ENCODE peak calls at places on chromosomes 5 and 9, in four cellular contexts. One of them, this sample, is unnamed.

GRCh38 chr9:128098017-128098935 is 29.3 kb downstream of the PTGES2 start:
- DNase-seq in neuronal stem cell: peak
- DNase-seq in skeletal muscle cell: peak
- DNase-seq in GM23338: peak
- DNase-seq in this sample: peak

GRCh38 chr5:73448451-73449136 is at the start of gene FOXD1:
- DNase-seq in neuronal stem cell: no peak
- DNase-seq in skeletal muscle cell: peak
- DNase-seq in GM23338: peak
- DNase-seq in this sample: peak

GRCh38 chr9:3177921-3178320 is 334.0 kb upstream of the PUM3 start:
- DNase-seq in neuronal stem cell: no peak
- DNase-seq in skeletal muscle cell: peak
- DNase-seq in GM23338: no peak
- DNase-seq in this sample: peak

GRCh38 chr5:125059255-125060050 is 313.0 kb upstream of the ZNF608 start:
- DNase-seq in neuronal stem cell: peak
- DNase-seq in skeletal muscle cell: no peak
- DNase-seq in GM23338: no peak
- DNase-seq in this sample: no peak

GRCh38 chr5:151023047-151023615 is 2.7 kb downstream of the GPX3 start:
- DNase-seq in neuronal stem cell: no peak
- DNase-seq in skeletal muscle cell: no peak
- DNase-seq in GM23338: no peak
- DNase-seq in this sample: no peak

GRCh38 chr5:157520911-157521703 is 54.5 kb downstream of the ADAM19 start:
- DNase-seq in neuronal stem cell: no peak
- DNase-seq in skeletal muscle cell: no peak
- DNase-seq in GM23338: peak
- DNase-seq in this sample: no peak

GRCh38 chr5:133421394-133421793 is 190.9 kb downstream of the FSTL4 start:
- DNase-seq in neuronal stem cell: no peak
- DNase-seq in skeletal muscle cell: no peak
- DNase-seq in GM23338: peak
- DNase-seq in this sample: no peak

GRCh38 chr9:136784997-136785361 is 6.2 kb upstream of the TMEM141 start:
- DNase-seq in neuronal stem cell: no peak
- DNase-seq in skeletal muscle cell: no peak
- DNase-seq in GM23338: no peak
- DNase-seq in this sample: no peak

GRCh38 chr5:78560000-78560399 is 88.6 kb downstream of the LHFPL2 start:
- DNase-seq in neuronal stem cell: no peak
- DNase-seq in skeletal muscle cell: no peak
- DNase-seq in GM23338: no peak
- DNase-seq in this sample: no peak

GRCh38 chr5:81749562-81750307 is 1.2 kb downstream of the SSBP2 start:
- DNase-seq in neuronal stem cell: peak
- DNase-seq in skeletal muscle cell: no peak
- DNase-seq in GM23338: peak
- DNase-seq in this sample: no peak

GRCh38 chr9:134558124-134558805 is 83.3 kb upstream of the COL5A1 start:
- DNase-seq in neuronal stem cell: no peak
- DNase-seq in skeletal muscle cell: no peak
- DNase-seq in GM23338: no peak
- DNase-seq in this sample: no peak

GRCh38 chr9:73683862-73684591 is 532.4 kb downstream of the ANXA1 start:
- DNase-seq in neuronal stem cell: peak
- DNase-seq in skeletal muscle cell: peak
- DNase-seq in GM23338: peak
- DNase-seq in this sample: no peak

GRCh38 chr5:10660135-10660534 is 96.3 kb downstream of the ANKRD33B start:
- DNase-seq in neuronal stem cell: no peak
- DNase-seq in skeletal muscle cell: no peak
- DNase-seq in GM23338: no peak
- DNase-seq in this sample: no peak

GRCh38 chr5:157750320-157750719 is 6.8 kb downstream of the LSM11 start:
- DNase-seq in neuronal stem cell: no peak
- DNase-seq in skeletal muscle cell: no peak
- DNase-seq in GM23338: no peak
- DNase-seq in this sample: no peak

GRCh38 chr5:76634661-76635060 is 11.5 kb upstream of the F2RL2 start:
- DNase-seq in neuronal stem cell: no peak
- DNase-seq in skeletal muscle cell: no peak
- DNase-seq in GM23338: no peak
- DNase-seq in this sample: no peak

GRCh38 chr5:38925154-38925925 is 79.5 kb downstream of the OSMR start:
- DNase-seq in neuronal stem cell: no peak
- DNase-seq in skeletal muscle cell: peak
- DNase-seq in GM23338: no peak
- DNase-seq in this sample: no peak

GRCh38 chr9:130794923-130795495 is 40.0 kb upstream of the ABL1 start:
- DNase-seq in neuronal stem cell: no peak
- DNase-seq in skeletal muscle cell: no peak
- DNase-seq in GM23338: peak
- DNase-seq in this sample: no peak

GRCh38 chr9:81498576-81498975 is 190.8 kb downstream of the TLE1 start:
- DNase-seq in neuronal stem cell: no peak
- DNase-seq in skeletal muscle cell: no peak
- DNase-seq in GM23338: no peak
- DNase-seq in this sample: no peak

GRCh38 chr9:128787583-128788156 is 617 bp downstream of the TBC1D13 start:
- DNase-seq in neuronal stem cell: no peak
- DNase-seq in skeletal muscle cell: no peak
- DNase-seq in GM23338: peak
- DNase-seq in this sample: no peak

GRCh38 chr5:1769752-1770442 is 29.7 kb downstream of the MRPL36 start:
- DNase-seq in neuronal stem cell: no peak
- DNase-seq in skeletal muscle cell: no peak
- DNase-seq in GM23338: no peak
- DNase-seq in this sample: no peak

GRCh38 chr5:9207820-9208418 is 338.0 kb downstream of the SEMA5A start:
- DNase-seq in neuronal stem cell: no peak
- DNase-seq in skeletal muscle cell: no peak
- DNase-seq in GM23338: peak
- DNase-seq in this sample: no peak

GRCh38 chr5:989961-990530 is 18.6 kb upstream of the NKD2 start:
- DNase-seq in neuronal stem cell: no peak
- DNase-seq in skeletal muscle cell: no peak
- DNase-seq in GM23338: peak
- DNase-seq in this sample: no peak

GRCh38 chr9:136985853-136986252 is 3.1 kb downstream of the LCNL1 start:
- DNase-seq in neuronal stem cell: no peak
- DNase-seq in skeletal muscle cell: no peak
- DNase-seq in GM23338: peak
- DNase-seq in this sample: no peak

GRCh38 chr9:4574657-4575243 is 84.5 kb downstream of the SLC1A1 start:
- DNase-seq in neuronal stem cell: no peak
- DNase-seq in skeletal muscle cell: no peak
- DNase-seq in GM23338: no peak
- DNase-seq in this sample: no peak

GRCh38 chr5:148838357-148838756 is 11.9 kb downstream of the ADRB2 start:
- DNase-seq in neuronal stem cell: no peak
- DNase-seq in skeletal muscle cell: no peak
- DNase-seq in GM23338: no peak
- DNase-seq in this sample: no peak

GRCh38 chr9:37486616-37487544 is 1.1 kb downstream of the POLR1E start:
- DNase-seq in neuronal stem cell: no peak
- DNase-seq in skeletal muscle cell: peak
- DNase-seq in GM23338: no peak
- DNase-seq in this sample: peak

GRCh38 chr5:60492958-60493357 is 207.0 kb downstream of the DEPDC1B start:
- DNase-seq in neuronal stem cell: no peak
- DNase-seq in skeletal muscle cell: no peak
- DNase-seq in GM23338: no peak
- DNase-seq in this sample: no peak

GRCh38 chr9:15936316-15936869 is 383.6 kb downstream of the CCDC171 start:
- DNase-seq in neuronal stem cell: no peak
- DNase-seq in skeletal muscle cell: peak
- DNase-seq in GM23338: no peak
- DNase-seq in this sample: peak

GRCh38 chr9:127530206-127530941 is 79.1 kb downstream of the LRSAM1 start:
- DNase-seq in neuronal stem cell: no peak
- DNase-seq in skeletal muscle cell: no peak
- DNase-seq in GM23338: no peak
- DNase-seq in this sample: no peak

GRCh38 chr9:123305879-123306278 is 37.5 kb upstream of the STRBP start:
- DNase-seq in neuronal stem cell: no peak
- DNase-seq in skeletal muscle cell: no peak
- DNase-seq in GM23338: no peak
- DNase-seq in this sample: no peak

GRCh38 chr9:112764344-112764743 is 13.8 kb downstream of the SNX30 start:
- DNase-seq in neuronal stem cell: no peak
- DNase-seq in skeletal muscle cell: no peak
- DNase-seq in GM23338: no peak
- DNase-seq in this sample: no peak

GRCh38 chr5:15366676-15367391 is 133.1 kb upstream of the FBXL7 start:
- DNase-seq in neuronal stem cell: no peak
- DNase-seq in skeletal muscle cell: no peak
- DNase-seq in GM23338: no peak
- DNase-seq in this sample: no peak

DNA sequence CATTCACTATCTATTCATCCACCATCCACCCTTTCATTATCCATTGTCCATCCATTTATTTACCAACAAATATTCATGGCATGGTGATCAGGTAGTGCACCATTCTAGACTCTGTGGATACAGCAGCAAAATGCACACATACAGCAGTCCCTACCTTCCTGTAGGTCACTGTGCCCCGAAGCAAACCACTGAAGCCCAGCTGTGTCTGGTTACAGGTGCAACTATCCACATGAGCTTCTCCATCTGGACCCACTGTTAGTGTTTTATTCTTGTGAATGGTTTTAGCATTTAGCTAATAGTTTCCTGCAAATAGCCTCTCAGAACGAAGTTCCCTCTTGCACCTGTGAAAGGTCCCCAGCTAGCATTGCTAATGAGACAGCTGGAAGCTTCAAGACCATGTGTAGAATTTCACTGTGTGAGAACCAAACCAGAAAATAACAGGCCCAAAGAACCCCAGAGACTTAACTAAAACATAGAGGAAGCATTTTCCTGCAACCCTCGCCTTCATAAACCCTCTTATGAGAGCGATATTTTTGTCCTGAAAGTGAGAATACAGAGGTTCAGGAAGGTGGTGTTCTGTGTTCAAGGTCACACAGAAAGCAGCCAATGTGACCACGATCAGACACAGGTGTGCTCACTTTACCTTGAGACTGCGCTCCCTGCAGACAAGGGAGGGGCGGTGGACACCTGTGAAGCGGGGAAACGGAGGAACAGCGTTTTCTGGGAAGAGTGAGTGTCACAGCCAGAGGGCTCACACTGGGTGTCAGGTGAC is 18.5 kb downstream of the PAEP start:
- DNase-seq in neuronal stem cell: no peak
- DNase-seq in skeletal muscle cell: no peak
- DNase-seq in GM23338: no peak
- DNase-seq in this sample: no peak
- H3K4me3 ChIP-seq in neuronal stem cell: no peak
- H3K4me3 ChIP-seq in skeletal muscle cell: no peak
- H3K4me3 ChIP-seq in GM23338: no peak
- H3K4me3 ChIP-seq in this sample: no peak

GRCh38 chr5:110267714-110268113 is 458.8 kb downstream of the TMEM232 start:
- DNase-seq in neuronal stem cell: no peak
- DNase-seq in skeletal muscle cell: no peak
- DNase-seq in GM23338: peak
- DNase-seq in this sample: no peak
- H3K4me3 ChIP-seq in neuronal stem cell: no peak
- H3K4me3 ChIP-seq in skeletal muscle cell: no peak
- H3K4me3 ChIP-seq in GM23338: no peak
- H3K4me3 ChIP-seq in this sample: no peak

GRCh38 chr5:93158841-93159240 is 422.2 kb downstream of the NR2F1-AS1 start:
- DNase-seq in neuronal stem cell: no peak
- DNase-seq in skeletal muscle cell: no peak
- DNase-seq in GM23338: no peak
- DNase-seq in this sample: no peak

GRCh38 chr5:93162201-93162654 is 418.8 kb downstream of the NR2F1-AS1 start:
- DNase-seq in neuronal stem cell: peak
- DNase-seq in skeletal muscle cell: peak
- DNase-seq in GM23338: no peak
- DNase-seq in this sample: no peak

GRCh38 chr5:93165559-93165958 is 415.5 kb downstream of the NR2F1-AS1 start:
- DNase-seq in neuronal stem cell: no peak
- DNase-seq in skeletal muscle cell: no peak
- DNase-seq in GM23338: no peak
- DNase-seq in this sample: no peak

GRCh38 chr5:93164690-93165089 is 416.3 kb downstream of the NR2F1-AS1 start:
- DNase-seq in neuronal stem cell: no peak
- DNase-seq in skeletal muscle cell: peak
- DNase-seq in GM23338: no peak
- DNase-seq in this sample: no peak

DNA sequence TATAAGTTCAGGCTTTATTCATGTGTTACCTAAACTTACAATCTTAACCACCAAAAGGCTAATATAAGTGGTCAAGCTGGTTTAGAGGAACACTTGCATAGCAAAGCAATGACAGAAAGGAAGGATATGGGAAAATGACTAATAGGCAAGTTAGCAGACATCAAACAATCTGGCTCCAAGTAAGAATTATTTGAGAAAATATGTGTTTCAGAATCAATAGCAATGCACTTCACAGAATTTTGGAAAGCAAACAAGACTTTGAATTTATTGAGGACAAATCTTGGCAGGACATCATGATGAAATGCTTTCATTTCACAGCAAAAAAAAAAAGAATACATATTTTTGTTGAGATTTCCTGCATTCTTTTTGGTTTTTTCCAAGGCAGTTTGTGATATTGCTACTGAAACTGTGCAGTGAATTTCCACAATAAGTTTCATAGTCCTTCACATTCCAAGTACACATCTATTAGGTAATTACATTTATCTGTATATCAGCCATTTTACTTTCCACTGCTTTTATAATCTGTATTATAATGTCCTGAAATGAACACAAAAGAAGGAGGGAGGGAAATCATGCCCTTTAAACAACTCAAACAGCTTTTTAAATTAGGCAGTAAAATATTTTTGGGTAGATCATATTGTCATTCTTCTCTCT is 417.9 kb downstream of the NR2F1-AS1 start:
- DNase-seq in neuronal stem cell: no peak
- DNase-seq in skeletal muscle cell: peak
- DNase-seq in GM23338: no peak
- DNase-seq in this sample: peak
- H3K4me3 ChIP-seq in neuronal stem cell: no peak
- H3K4me3 ChIP-seq in skeletal muscle cell: no peak
- H3K4me3 ChIP-seq in GM23338: no peak
- H3K4me3 ChIP-seq in this sample: no peak

GRCh38 chr5:89989831-89990230 is 419.7 kb downstream of the CETN3 start:
- DNase-seq in neuronal stem cell: no peak
- DNase-seq in skeletal muscle cell: no peak
- DNase-seq in GM23338: no peak
- DNase-seq in this sample: no peak

GRCh38 chr5:89991592-89991991 is 418.0 kb downstream of the CETN3 start:
- DNase-seq in neuronal stem cell: no peak
- DNase-seq in skeletal muscle cell: no peak
- DNase-seq in GM23338: no peak
- DNase-seq in this sample: no peak

GRCh38 chr5:89988998-89989690 is 420.4 kb downstream of the CETN3 start:
- DNase-seq in neuronal stem cell: no peak
- DNase-seq in skeletal muscle cell: peak
- DNase-seq in GM23338: no peak
- DNase-seq in this sample: no peak

GRCh38 chr5:89992201-89992600 is 417.4 kb downstream of the CETN3 start:
- DNase-seq in neuronal stem cell: no peak
- DNase-seq in skeletal muscle cell: no peak
- DNase-seq in GM23338: no peak
- DNase-seq in this sample: no peak

GRCh38 chr5:89988129-89988528 is 421.4 kb downstream of the CETN3 start:
- DNase-seq in neuronal stem cell: no peak
- DNase-seq in skeletal muscle cell: peak
- DNase-seq in GM23338: peak
- DNase-seq in this sample: no peak
- H3K4me3 ChIP-seq in neuronal stem cell: no peak
- H3K4me3 ChIP-seq in skeletal muscle cell: no peak
- H3K4me3 ChIP-seq in GM23338: no peak
- H3K4me3 ChIP-seq in this sample: no peak